ENCODE peak calls at places on chromosomes 13 and 19, in five cellular contexts. G is AG04450; X is HEK293T; L is T-helper 2 cell; S is activated naive CD4-positive, alpha-beta T cell treated with anti-CD3 and anti-CD28 coated beads, Interleukin-2, amount 10 ng/mL, durations not matched to agents 7 days and 5 days. N is an unnamed sample.
A peak's percentile ranks its signal among the peaks of the same experiment; 100 is the strongest.

GRCh38 chr19:932647-933552 is 7.1 kb downstream of the ARID3A start:
- DNase-seq in G (peak; percentile 85), X (no peak), L (peak; percentile 34), S (peak; percentile 73), N (peak; percentile 71)

GRCh38 chr13:99993660-99994455 is 12.3 kb downstream of the ZIC2 start:
- DNase-seq in G (no peak), X (no peak), L (no peak), S (no peak), N (no peak)

GRCh38 chr19:15452111-15453047 is 2.6 kb upstream of the WIZ start:
- DNase-seq in G (peak; percentile 8), X (peak; percentile 98), L (no peak), S (peak; percentile 30), N (peak; percentile 91)

GRCh38 chr13:26785845-26786630 is 25.5 kb upstream of the GPR12 start:
- DNase-seq in G (no peak), X (no peak), L (peak; percentile 63), S (peak; percentile 69), N (peak; percentile 14)

GRCh38 chr13:97300871-97301270 is 78.7 kb downstream of the MBNL2 start:
- DNase-seq in G (no peak), X (no peak), L (no peak), S (no peak), N (no peak)

GRCh38 chr19:13778847-13779246 is 4.6 kb downstream of the C19orf53 start:
- DNase-seq in G (no peak), X (no peak), L (no peak), S (no peak), N (no peak)

GRCh38 chr13:35518337-35518736 is 41.8 kb upstream of the MAB21L1 start:
- DNase-seq in G (no peak), X (no peak), L (no peak), S (no peak), N (peak; percentile 3)

GRCh38 chr19:44745386-44745831 is 3.1 kb upstream of the BCL3 start:
- DNase-seq in G (no peak), X (no peak), L (no peak), S (no peak), N (no peak)

GRCh38 chr13:110826861-110827672 is 87.8 kb downstream of the ANKRD10 start:
- DNase-seq in G (no peak), X (no peak), L (no peak), S (no peak), N (no peak)

GRCh38 chr19:51547397-51548212 is 16.1 kb upstream of the SIGLEC6 start:
- DNase-seq in G (no peak), X (no peak), L (no peak), S (no peak), N (no peak)

GRCh38 chr19:49400034-49400433 is 12.0 kb downstream of the KASH5 start:
- DNase-seq in G (no peak), X (no peak), L (no peak), S (no peak), N (peak; percentile 36)

GRCh38 chr13:98103942-98104880 is 38.7 kb upstream of the FARP1 start:
- DNase-seq in G (no peak), X (no peak), L (no peak), S (no peak), N (no peak)

GRCh38 chr19:16385296-16385695 is 60.7 kb downstream of the KLF2 start:
- DNase-seq in G (no peak), X (no peak), L (no peak), S (no peak), N (no peak)

GRCh38 chr19:10001899-10002298 is 8.4 kb downstream of the COL5A3 start:
- DNase-seq in G (no peak), X (peak; percentile 32), L (no peak), S (no peak), N (no peak)

GRCh38 chr13:33610471-33611015 is 207.4 kb upstream of the RFC3 start:
- DNase-seq in G (no peak), X (no peak), L (peak; percentile 33), S (peak; percentile 34), N (no peak)

GRCh38 chr13:37869506-37869755 is 141 bp downstream of the TRPC4 start:
- DNase-seq in G (no peak), X (peak; percentile 12), L (no peak), S (no peak), N (peak; percentile 10)

GRCh38 chr13:25717798-25718197 is 334.0 kb downstream of the SHISA2 start:
- DNase-seq in G (no peak), X (no peak), L (no peak), S (no peak), N (no peak)

GRCh38 chr13:97353927-97354326 is 80.0 kb upstream of the RAP2A start:
- DNase-seq in G (peak; percentile 26), X (no peak), L (no peak), S (no peak), N (no peak)

GRCh38 chr19:5281588-5281987 is 59.0 kb downstream of the PTPRS start:
- DNase-seq in G (no peak), X (no peak), L (no peak), S (no peak), N (no peak)

GRCh38 chr13:23447927-23448326 is 14.4 kb upstream of the SACS start:
- DNase-seq in G (peak; percentile 90), X (no peak), L (no peak), S (no peak), N (no peak)

GRCh38 chr13:44174769-44175425 is 198.7 kb upstream of the SERP2 start:
- DNase-seq in G (no peak), X (no peak), L (no peak), S (no peak), N (peak; percentile 83)

GRCh38 chr13:110525328-110526319 is 35.9 kb downstream of the RAB20 start:
- DNase-seq in G (no peak), X (no peak), L (no peak), S (peak; percentile 57), N (no peak)

GRCh38 chr19:54160182-54160811 is 776 bp upstream of the LENG1 start:
- DNase-seq in G (no peak), X (no peak), L (no peak), S (peak; percentile 34), N (no peak)

GRCh38 chr13:23600534-23600933 is 30.3 kb downstream of the TNFRSF19 start:
- DNase-seq in G (no peak), X (no peak), L (no peak), S (no peak), N (no peak)

N was measured in cardiac muscle cell.